ENCODE peak calls at places on chromosomes 11 and 22, in five cellular contexts. J is left kidney; Q is CD4-positive, alpha-beta T cell; T is stimulated activated CD8-positive, alpha-beta memory T cell treated with anti-CD3 and anti-CD28 coated beads, Interleukin-4, amount 100 ng/mL, for 4 hours; C is globus pallidus. V is an unnamed sample.

GRCh38 chr22:35638408-35638807 is 9.8 kb upstream of the APOL6 start:
- DNase-seq in J (peak; percentile 71), T (no peak), C (peak; percentile 46), Q (no peak), V (peak; percentile 89)

GRCh38 chr11:44138286-44138685 is 42.8 kb downstream of the EXT2 start:
- DNase-seq in J (no peak), C (no peak), Q (no peak), T (no peak), V (no peak)

GRCh38 chr22:33898121-33898520 is 22.2 kb downstream of the LARGE1 start:
- DNase-seq in J (no peak), C (no peak), Q (no peak), T (no peak), V (no peak)

GRCh38 chr11:32566527-32566926 is 17.1 kb upstream of the EIF3M start:
- DNase-seq in Q (no peak), J (no peak), C (no peak), T (no peak), V (no peak)

GRCh38 chr11:2760196-2760871 is 60.5 kb upstream of the KCNQ1OT1 start:
- DNase-seq in J (peak; percentile 77), T (no peak), Q (no peak), C (no peak), V (no peak)

GRCh38 chr11:35850191-35850590 is 93.7 kb upstream of the LDLRAD3 start:
- DNase-seq in J (no peak), T (no peak), Q (no peak), C (no peak), V (no peak)

GRCh38 chr22:32206774-32207758 is 2.2 kb upstream of the RFPL2 start:
- DNase-seq in T (no peak), C (no peak), Q (no peak), J (peak; percentile 40), V (no peak)

GRCh38 chr11:113184498-113184897 is 129.9 kb upstream of the TTC12 start:
- DNase-seq in T (no peak), C (no peak), Q (no peak), J (no peak), V (no peak)

GRCh38 chr11:57370251-57370650 is 10.7 kb downstream of the PRG3 start:
- DNase-seq in J (no peak), T (no peak), Q (no peak), C (no peak), V (no peak)

GRCh38 chr11:119375629-119376196 is 5.8 kb downstream of the USP2 start:
- DNase-seq in Q (no peak), T (no peak), C (peak; percentile 95), J (peak; percentile 44), V (peak; percentile 85)

GRCh38 chr11:126948563-126948962 is 52.0 kb downstream of the KIRREL3 start:
- DNase-seq in J (no peak), C (no peak), Q (no peak), T (no peak), V (no peak)

GRCh38 chr22:49720279-49720959 is 107.3 kb downstream of the BRD1 start:
- DNase-seq in T (no peak), J (no peak), C (no peak), Q (no peak), V (no peak)

GRCh38 chr22:41603873-41604332 is 14.3 kb upstream of the PMM1 start:
- DNase-seq in Q (no peak), C (no peak), J (no peak), T (no peak), V (no peak)

GRCh38 chr22:35842954-35843353 is 125.3 kb downstream of the APOL5 start:
- DNase-seq in C (no peak), T (no peak), J (peak; percentile 48), Q (no peak), V (no peak)

GRCh38 chr11:630871-631270 is 3.9 kb upstream of the SCT start:
- DNase-seq in T (no peak), J (no peak), C (no peak), Q (no peak), V (no peak)

GRCh38 chr11:102926946-102927623 is 28.4 kb downstream of the MMP13 start:
- DNase-seq in Q (no peak), C (no peak), T (no peak), J (no peak), V (no peak)

GRCh38 chr22:34765115-34765514 is 300.8 kb upstream of the ISX start:
- DNase-seq in T (no peak), C (no peak), Q (no peak), J (no peak), V (no peak)

GRCh38 chr11:8531982-8532381 is 62.0 kb downstream of the STK33 start:
- DNase-seq in Q (no peak), C (no peak), J (no peak), T (no peak), V (no peak)

GRCh38 chr22:37815593-37815992 is 7.6 kb upstream of the GALR3 start:
- DNase-seq in T (no peak), C (no peak), J (no peak), Q (no peak), V (no peak)

GRCh38 chr11:65491614-65492386 is 7.0 kb upstream of the MALAT1 start:
- DNase-seq in T (no peak), J (peak; percentile 73), C (peak; percentile 79), Q (no peak), V (peak; percentile 79)

GRCh38 chr11:77208535-77208934 is 80.5 kb downstream of the MYO7A start:
- DNase-seq in Q (no peak), J (no peak), C (no peak), T (no peak), V (no peak)

GRCh38 chr11:68840661-68841653 is 759 bp downstream of the CPT1A start:
- DNase-seq in C (peak; percentile 29), T (no peak), Q (no peak), J (peak; percentile 77), V (peak; percentile 56)

GRCh38 chr11:75239551-75240290 is 853 bp upstream of the TPBGL start:
- DNase-seq in Q (no peak), J (no peak), T (no peak), C (no peak), V (no peak)

GRCh38 chr22:46547883-46548244 is 10.4 kb upstream of the CELSR1 start:
- DNase-seq in T (no peak), C (no peak), J (peak; percentile 15), Q (no peak), V (no peak)